ENCODE peak calls at places on chromosomes 6 and 20, in five cellular contexts. One of them, this sample, is unnamed.

GRCh38 chr6:29709178-29709576 is 14.1 kb upstream of the HLA-F start:
- ATAC-seq in aorta: no peak
- ATAC-seq in activated T-helper 17 cell treated with anti-CD3 and anti-CD28 coated beads, Interleukin-2, amount 50 U/mL, for 72 hours: peak; percentile 37
- ATAC-seq in CD4-positive, CD25-positive, alpha-beta regulatory T cell: no peak
- ATAC-seq in body of pancreas: no peak
- ATAC-seq in this sample: no peak

GRCh38 chr6:527989-528673 is 128.8 kb downstream of the HUS1B start:
- ATAC-seq in aorta: no peak
- ATAC-seq in activated T-helper 17 cell treated with anti-CD3 and anti-CD28 coated beads, Interleukin-2, amount 50 U/mL, for 72 hours: peak; percentile 96
- ATAC-seq in CD4-positive, CD25-positive, alpha-beta regulatory T cell: no peak
- ATAC-seq in body of pancreas: no peak
- ATAC-seq in this sample: no peak

GRCh38 chr20:16553161-16553560 is 20.1 kb downstream of the KIF16B start:
- ATAC-seq in aorta: no peak
- ATAC-seq in activated T-helper 17 cell treated with anti-CD3 and anti-CD28 coated beads, Interleukin-2, amount 50 U/mL, for 72 hours: no peak
- ATAC-seq in CD4-positive, CD25-positive, alpha-beta regulatory T cell: no peak
- ATAC-seq in body of pancreas: no peak
- ATAC-seq in this sample: no peak

GRCh38 chr20:35207950-35208611 is 18.4 kb upstream of the MMP24 start:
- ATAC-seq in aorta: peak; percentile 96
- ATAC-seq in activated T-helper 17 cell treated with anti-CD3 and anti-CD28 coated beads, Interleukin-2, amount 50 U/mL, for 72 hours: peak; percentile 84
- ATAC-seq in CD4-positive, CD25-positive, alpha-beta regulatory T cell: peak; percentile 61
- ATAC-seq in body of pancreas: peak; percentile 96
- ATAC-seq in this sample: peak; percentile 92

GRCh38 chr6:31734703-31735500 is 1.4 kb downstream of the CLIC1 start:
- ATAC-seq in aorta: no peak
- ATAC-seq in activated T-helper 17 cell treated with anti-CD3 and anti-CD28 coated beads, Interleukin-2, amount 50 U/mL, for 72 hours: peak; percentile 53
- ATAC-seq in CD4-positive, CD25-positive, alpha-beta regulatory T cell: peak; percentile 52
- ATAC-seq in body of pancreas: no peak
- ATAC-seq in this sample: peak; percentile 27

GRCh38 chr6:131029661-131030297 is 33.3 kb downstream of the EPB41L2 start:
- ATAC-seq in aorta: no peak
- ATAC-seq in activated T-helper 17 cell treated with anti-CD3 and anti-CD28 coated beads, Interleukin-2, amount 50 U/mL, for 72 hours: peak; percentile 32
- ATAC-seq in CD4-positive, CD25-positive, alpha-beta regulatory T cell: no peak
- ATAC-seq in body of pancreas: no peak
- ATAC-seq in this sample: no peak

GRCh38 chr6:134047673-134048072 is 4.8 kb downstream of the SLC2A12 start:
- ATAC-seq in aorta: no peak
- ATAC-seq in activated T-helper 17 cell treated with anti-CD3 and anti-CD28 coated beads, Interleukin-2, amount 50 U/mL, for 72 hours: no peak
- ATAC-seq in CD4-positive, CD25-positive, alpha-beta regulatory T cell: no peak
- ATAC-seq in body of pancreas: no peak
- ATAC-seq in this sample: peak; percentile 87

GRCh38 chr6:93932175-93932574 is 512.8 kb upstream of the EPHA7 start:
- ATAC-seq in aorta: no peak
- ATAC-seq in activated T-helper 17 cell treated with anti-CD3 and anti-CD28 coated beads, Interleukin-2, amount 50 U/mL, for 72 hours: no peak
- ATAC-seq in CD4-positive, CD25-positive, alpha-beta regulatory T cell: no peak
- ATAC-seq in body of pancreas: no peak
- ATAC-seq in this sample: no peak

GRCh38 chr6:145275019-145275418 is 460.3 kb downstream of the EPM2A start:
- ATAC-seq in aorta: no peak
- ATAC-seq in activated T-helper 17 cell treated with anti-CD3 and anti-CD28 coated beads, Interleukin-2, amount 50 U/mL, for 72 hours: no peak
- ATAC-seq in CD4-positive, CD25-positive, alpha-beta regulatory T cell: no peak
- ATAC-seq in body of pancreas: no peak
- ATAC-seq in this sample: no peak

GRCh38 chr6:108969776-108970175 is 121.6 kb downstream of the ARMC2 start:
- ATAC-seq in aorta: no peak
- ATAC-seq in activated T-helper 17 cell treated with anti-CD3 and anti-CD28 coated beads, Interleukin-2, amount 50 U/mL, for 72 hours: no peak
- ATAC-seq in CD4-positive, CD25-positive, alpha-beta regulatory T cell: no peak
- ATAC-seq in body of pancreas: no peak
- ATAC-seq in this sample: no peak

This sample was measured in esophagus mucosa.